ENCODE peak calls at places on chromosomes 11 and 22, in seven cellular contexts. One of them, this sample, is unnamed.

GRCh38 chr11:86460461-86461404 is 86.0 kb downstream of the CCDC81 start:
- DNase-seq in HepG2: no peak
- DNase-seq in K562: no peak
- DNase-seq in HCT116: no peak
- DNase-seq in H1: no peak
- DNase-seq in GM12878: no peak
- DNase-seq in HEK293T: no peak
- DNase-seq in this sample: no peak

GRCh38 chr11:12565406-12565805 is 108.8 kb upstream of the TEAD1 start:
- DNase-seq in HepG2: no peak
- DNase-seq in K562: no peak
- DNase-seq in HCT116: no peak
- DNase-seq in H1: no peak
- DNase-seq in GM12878: no peak
- DNase-seq in HEK293T: no peak
- DNase-seq in this sample: no peak

GRCh38 chr11:44729718-44730117 is 3.0 kb downstream of the TSPAN18 start:
- DNase-seq in HepG2: no peak
- DNase-seq in K562: no peak
- DNase-seq in HCT116: no peak
- DNase-seq in H1: no peak
- DNase-seq in GM12878: no peak
- DNase-seq in HEK293T: no peak
- DNase-seq in this sample: no peak

GRCh38 chr22:19766506-19767426 is 6.2 kb downstream of the TBX1 start:
- DNase-seq in HepG2: no peak
- DNase-seq in K562: peak
- DNase-seq in HCT116: peak
- DNase-seq in H1: no peak
- DNase-seq in GM12878: no peak
- DNase-seq in HEK293T: no peak
- DNase-seq in this sample: peak

GRCh38 chr22:49300951-49301397 is 526.7 kb downstream of the BRD1 start:
- DNase-seq in HepG2: no peak
- DNase-seq in K562: no peak
- DNase-seq in HCT116: no peak
- DNase-seq in H1: no peak
- DNase-seq in GM12878: no peak
- DNase-seq in HEK293T: no peak
- DNase-seq in this sample: no peak

GRCh38 chr11:96204721-96205459 is 138.1 kb downstream of the MAML2 start:
- DNase-seq in HepG2: no peak
- DNase-seq in K562: no peak
- DNase-seq in HCT116: no peak
- DNase-seq in H1: no peak
- DNase-seq in GM12878: no peak
- DNase-seq in HEK293T: no peak
- DNase-seq in this sample: no peak

GRCh38 chr11:131809203-131809948 is 439.0 kb downstream of the NTM start:
- DNase-seq in HepG2: no peak
- DNase-seq in K562: no peak
- DNase-seq in HCT116: no peak
- DNase-seq in H1: no peak
- DNase-seq in GM12878: no peak
- DNase-seq in HEK293T: no peak
- DNase-seq in this sample: no peak

GRCh38 chr11:29093416-29093815 is 923.4 kb downstream of the KCNA4 start:
- DNase-seq in HepG2: peak
- DNase-seq in K562: no peak
- DNase-seq in HCT116: no peak
- DNase-seq in H1: no peak
- DNase-seq in GM12878: no peak
- DNase-seq in HEK293T: no peak
- DNase-seq in this sample: no peak

GRCh38 chr11:2975594-2975993 is 16.5 kb downstream of the NAP1L4 start:
- DNase-seq in HepG2: peak
- DNase-seq in K562: peak
- DNase-seq in HCT116: peak
- DNase-seq in H1: no peak
- DNase-seq in GM12878: no peak
- DNase-seq in HEK293T: peak
- DNase-seq in this sample: no peak

GRCh38 chr22:23404689-23405365 is 175.3 kb downstream of the IGLL1 start:
- DNase-seq in HepG2: peak
- DNase-seq in K562: no peak
- DNase-seq in HCT116: no peak
- DNase-seq in H1: no peak
- DNase-seq in GM12878: no peak
- DNase-seq in HEK293T: no peak
- DNase-seq in this sample: peak

GRCh38 chr11:100208207-100208606 is 478.9 kb upstream of the ARHGAP42 start:
- DNase-seq in HepG2: no peak
- DNase-seq in K562: no peak
- DNase-seq in HCT116: no peak
- DNase-seq in H1: no peak
- DNase-seq in GM12878: no peak
- DNase-seq in HEK293T: no peak
- DNase-seq in this sample: no peak

GRCh38 chr11:76140912-76141574 is 65.3 kb downstream of the WNT11 start:
- DNase-seq in HepG2: no peak
- DNase-seq in K562: no peak
- DNase-seq in HCT116: no peak
- DNase-seq in H1: no peak
- DNase-seq in GM12878: no peak
- DNase-seq in HEK293T: no peak
- DNase-seq in this sample: no peak

GRCh38 chr22:37664249-37665101 is 6.0 kb downstream of the PDXP start:
- DNase-seq in HepG2: peak
- DNase-seq in K562: no peak
- DNase-seq in HCT116: no peak
- DNase-seq in H1: no peak
- DNase-seq in GM12878: no peak
- DNase-seq in HEK293T: no peak
- DNase-seq in this sample: no peak

GRCh38 chr22:26066534-26066933 is 102.7 kb upstream of the SEZ6L start:
- DNase-seq in HepG2: no peak
- DNase-seq in K562: no peak
- DNase-seq in HCT116: no peak
- DNase-seq in H1: peak
- DNase-seq in GM12878: no peak
- DNase-seq in HEK293T: no peak
- DNase-seq in this sample: peak

DNA sequence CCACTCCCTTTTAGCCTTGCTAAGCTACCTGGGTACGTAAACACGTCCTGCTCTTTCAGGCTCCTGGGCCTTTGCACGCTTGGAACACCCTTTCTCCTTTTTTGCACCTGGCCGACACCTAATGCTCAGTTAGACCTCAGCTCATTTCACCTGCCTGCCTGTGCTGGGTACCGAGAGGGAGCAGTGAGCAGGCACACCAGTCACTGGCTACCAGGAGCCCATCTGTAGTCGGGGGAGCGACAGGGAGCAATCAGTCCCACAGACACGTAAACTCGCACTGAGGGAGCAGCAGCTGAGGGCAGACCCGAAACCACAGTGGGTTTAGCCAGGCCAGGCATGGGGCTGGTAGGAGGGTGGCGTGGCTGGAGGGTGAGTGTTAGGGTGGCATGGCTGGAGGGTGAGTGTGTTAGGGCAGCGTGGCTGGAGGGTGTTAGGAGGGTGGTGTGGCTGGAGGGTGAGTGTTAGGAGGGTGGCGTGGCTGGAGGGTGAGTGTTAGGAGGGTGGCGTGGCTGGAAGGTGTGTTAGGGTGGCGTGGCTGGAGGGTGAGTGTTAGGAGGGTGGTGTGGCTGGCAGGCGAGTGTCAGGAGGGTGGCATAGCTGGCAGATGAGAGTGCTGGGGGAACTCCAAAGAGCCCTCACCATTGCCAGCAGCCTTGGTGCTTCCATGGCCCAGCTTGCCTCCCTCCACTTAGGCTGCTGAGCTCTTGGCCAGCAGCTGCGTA is 6.4 kb upstream of the GTSE1 start:
- DNase-seq in HepG2: no peak
- DNase-seq in K562: no peak
- DNase-seq in HCT116: no peak
- DNase-seq in H1: no peak
- DNase-seq in GM12878: no peak
- DNase-seq in HEK293T: no peak
- DNase-seq in this sample: no peak
- TF ChIP-seq SP1 in HepG2: no peak
- TF ChIP-seq SP1 in K562: no peak
- TF ChIP-seq SP1 in HCT116: no peak
- TF ChIP-seq SP1 in H1: no peak
- TF ChIP-seq SP1 in GM12878: no peak
- TF ChIP-seq SP1 in HEK293T: no peak
- TF ChIP-seq SP1 in this sample: no peak

GRCh38 chr11:11179239-11179638 is 173.8 kb downstream of the CSNK2A3 start:
- DNase-seq in HepG2: no peak
- DNase-seq in K562: no peak
- DNase-seq in HCT116: peak
- DNase-seq in H1: no peak
- DNase-seq in GM12878: no peak
- DNase-seq in HEK293T: no peak
- DNase-seq in this sample: no peak
- TF ChIP-seq SP1 in HepG2: no peak
- TF ChIP-seq SP1 in K562: no peak
- TF ChIP-seq SP1 in HCT116: no peak
- TF ChIP-seq SP1 in H1: no peak
- TF ChIP-seq SP1 in GM12878: no peak
- TF ChIP-seq SP1 in HEK293T: no peak
- TF ChIP-seq SP1 in this sample: no peak

GRCh38 chr11:1400168-1401000 is 10.7 kb downstream of the BRSK2 start:
- DNase-seq in HepG2: no peak
- DNase-seq in K562: no peak
- DNase-seq in HCT116: no peak
- DNase-seq in H1: no peak
- DNase-seq in GM12878: no peak
- DNase-seq in HEK293T: no peak
- DNase-seq in this sample: no peak

GRCh38 chr11:1402776-1403620 is 13.3 kb downstream of the BRSK2 start:
- DNase-seq in HepG2: no peak
- DNase-seq in K562: no peak
- DNase-seq in HCT116: no peak
- DNase-seq in H1: no peak
- DNase-seq in GM12878: no peak
- DNase-seq in HEK293T: no peak
- DNase-seq in this sample: no peak

GRCh38 chr11:1402355-1402754 is 12.6 kb downstream of the BRSK2 start:
- DNase-seq in HepG2: no peak
- DNase-seq in K562: no peak
- DNase-seq in HCT116: no peak
- DNase-seq in H1: no peak
- DNase-seq in GM12878: no peak
- DNase-seq in HEK293T: no peak
- DNase-seq in this sample: no peak

GRCh38 chr11:1401001-1401445 is 11.3 kb downstream of the BRSK2 start:
- DNase-seq in HepG2: no peak
- DNase-seq in K562: no peak
- DNase-seq in HCT116: no peak
- DNase-seq in H1: no peak
- DNase-seq in GM12878: no peak
- DNase-seq in HEK293T: no peak
- DNase-seq in this sample: no peak

GRCh38 chr11:1401656-1402221 is 12.0 kb downstream of the BRSK2 start:
- DNase-seq in HepG2: peak
- DNase-seq in K562: peak
- DNase-seq in HCT116: no peak
- DNase-seq in H1: no peak
- DNase-seq in GM12878: no peak
- DNase-seq in HEK293T: peak
- DNase-seq in this sample: peak
- TF ChIP-seq SP1 in HepG2: no peak
- TF ChIP-seq SP1 in K562: no peak
- TF ChIP-seq SP1 in HCT116: no peak
- TF ChIP-seq SP1 in H1: no peak
- TF ChIP-seq SP1 in GM12878: no peak
- TF ChIP-seq SP1 in HEK293T: no peak
- TF ChIP-seq SP1 in this sample: peak

GRCh38 chr11:117204283-117205080 is 5.3 kb downstream of the TAGLN start:
- DNase-seq in HepG2: no peak
- DNase-seq in K562: no peak
- DNase-seq in HCT116: no peak
- DNase-seq in H1: no peak
- DNase-seq in GM12878: no peak
- DNase-seq in HEK293T: no peak
- DNase-seq in this sample: no peak
- TF ChIP-seq SP1 in HepG2: no peak
- TF ChIP-seq SP1 in K562: no peak
- TF ChIP-seq SP1 in HCT116: no peak
- TF ChIP-seq SP1 in H1: no peak
- TF ChIP-seq SP1 in GM12878: no peak
- TF ChIP-seq SP1 in HEK293T: no peak
- TF ChIP-seq SP1 in this sample: no peak

GRCh38 chr11:67281552-67282150 is 7.5 kb upstream of the ANKRD13D start:
- DNase-seq in HepG2: no peak
- DNase-seq in K562: no peak
- DNase-seq in HCT116: no peak
- DNase-seq in H1: no peak
- DNase-seq in GM12878: no peak
- DNase-seq in HEK293T: no peak
- DNase-seq in this sample: no peak

GRCh38 chr11:67283490-67283963 is 5.6 kb upstream of the ANKRD13D start:
- DNase-seq in HepG2: no peak
- DNase-seq in K562: no peak
- DNase-seq in HCT116: no peak
- DNase-seq in H1: no peak
- DNase-seq in GM12878: no peak
- DNase-seq in HEK293T: no peak
- DNase-seq in this sample: no peak

GRCh38 chr11:67282155-67282875 is 6.8 kb upstream of the ANKRD13D start:
- DNase-seq in HepG2: no peak
- DNase-seq in K562: no peak
- DNase-seq in HCT116: no peak
- DNase-seq in H1: no peak
- DNase-seq in GM12878: no peak
- DNase-seq in HEK293T: no peak
- DNase-seq in this sample: no peak

GRCh38 chr11:67280791-67281551 is 8.1 kb upstream of the ANKRD13D start:
- DNase-seq in HepG2: no peak
- DNase-seq in K562: no peak
- DNase-seq in HCT116: no peak
- DNase-seq in H1: no peak
- DNase-seq in GM12878: no peak
- DNase-seq in HEK293T: no peak
- DNase-seq in this sample: no peak

DNA sequence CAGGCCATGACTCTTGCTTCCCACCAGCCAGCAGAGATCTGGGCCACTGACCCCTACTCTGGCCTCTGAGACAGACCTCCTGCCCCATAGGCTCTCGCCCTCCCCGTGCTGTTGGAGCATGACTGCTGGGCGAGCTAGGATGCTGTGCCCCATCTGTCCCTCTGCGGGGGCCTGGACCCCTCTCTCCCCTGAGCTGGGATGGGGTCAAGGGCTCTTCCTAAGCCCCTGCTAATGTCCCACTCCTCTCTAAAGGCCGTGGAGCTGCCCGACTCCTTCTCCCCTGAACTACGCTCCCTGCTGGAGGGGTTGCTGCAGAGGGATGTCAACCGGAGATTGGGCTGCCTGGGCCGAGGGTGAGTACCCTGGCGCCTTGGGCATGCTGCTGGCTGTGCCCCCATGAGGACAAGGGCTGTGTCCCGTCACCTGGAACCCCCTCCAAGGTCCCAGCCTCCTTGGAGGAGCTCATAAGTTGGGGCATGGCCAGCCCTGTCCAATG is 6.2 kb upstream of the ANKRD13D start:
- DNase-seq in HepG2: no peak
- DNase-seq in K562: no peak
- DNase-seq in HCT116: no peak
- DNase-seq in H1: no peak
- DNase-seq in GM12878: no peak
- DNase-seq in HEK293T: no peak
- DNase-seq in this sample: no peak
- TF ChIP-seq SP1 in HepG2: no peak
- TF ChIP-seq SP1 in K562: no peak
- TF ChIP-seq SP1 in HCT116: no peak
- TF ChIP-seq SP1 in H1: no peak
- TF ChIP-seq SP1 in GM12878: no peak
- TF ChIP-seq SP1 in HEK293T: no peak
- TF ChIP-seq SP1 in this sample: no peak